ENCODE peak calls at places on chromosomes 11 and 22, in four cellular contexts. G is GM13976, P is COR-L47, W is pancreas. L is an unnamed sample.

GRCh38 chr11:64874841-64875240 is 3.6 kb downstream of the EHD1 start:
- DNase-seq in G (no peak), P (no peak), W (no peak), L (no peak)

GRCh38 chr22:49853981-49854791 is 542 bp downstream of the ZBED4 start:
- DNase-seq in G (peak; percentile 60), P (no peak), W (peak; percentile 86), L (peak; percentile 29)

GRCh38 chr22:22038178-22038880 is 55.7 kb upstream of the TOP3B start:
- DNase-seq in G (no peak), P (no peak), W (no peak), L (no peak)

GRCh38 chr11:60265373-60266214 is 14.9 kb upstream of the MS4A4A start:
- DNase-seq in G (peak; percentile 29), P (peak; percentile 11), W (no peak), L (peak; percentile 47)

GRCh38 chr11:78742430-78742829 is 167.8 kb upstream of the NARS2 start:
- DNase-seq in G (no peak), P (peak; percentile 39), W (peak; percentile 89), L (peak; percentile 54)

GRCh38 chr11:48063424-48063978 is 83.1 kb downstream of the PTPRJ start:
- DNase-seq in G (peak; percentile 32), P (no peak), W (no peak), L (peak; percentile 29)

GRCh38 chr11:117875397-117876048 is 935 bp downstream of the FXYD6 start:
- DNase-seq in G (no peak), P (peak; percentile 80), W (no peak), L (no peak)

GRCh38 chr11:128669491-128669890 is 24.4 kb upstream of the FLI1 start:
- DNase-seq in G (no peak), P (no peak), W (no peak), L (peak; percentile 58)

GRCh38 chr11:47466701-47467250 is 17.8 kb upstream of the RAPSN start:
- DNase-seq in G (no peak), P (peak; percentile 95), W (peak; percentile 87), L (no peak)

GRCh38 chr11:130399196-130399595 is 29.2 kb downstream of the ADAMTS8 start:
- DNase-seq in G (no peak), P (no peak), W (no peak), L (no peak)

GRCh38 chr11:13465909-13466371 is 2.9 kb upstream of the BTBD10 start:
- DNase-seq in G (no peak), P (peak; percentile 37), W (no peak), L (no peak)

GRCh38 chr22:19196841-19197612 is 18.5 kb upstream of the SLC25A1 start:
- DNase-seq in G (no peak), P (no peak), W (no peak), L (no peak)

GRCh38 chr11:134164490-134165370 is 59.0 kb downstream of the NCAPD3 start:
- DNase-seq in G (no peak), P (no peak), W (no peak), L (no peak)

GRCh38 chr11:72069787-72070251 is 10.5 kb downstream of the NUMA1 start:
- DNase-seq in G (no peak), P (no peak), W (peak; percentile 79), L (peak; percentile 74)

GRCh38 chr11:124863137-124863825 is 2.0 kb upstream of the ROBO3 start:
- DNase-seq in G (no peak), P (no peak), W (no peak), L (no peak)

GRCh38 chr22:39839917-39840510 is 53.5 kb downstream of the ENTHD1 start:
- DNase-seq in G (peak; percentile 28), P (no peak), W (no peak), L (no peak)

GRCh38 chr22:20283674-20284066 is 15.6 kb upstream of the RTN4R start:
- DNase-seq in G (no peak), P (peak; percentile 69), W (no peak), L (no peak)

GRCh38 chr11:61004037-61004641 is 32.7 kb downstream of the CD6 start:
- DNase-seq in G (no peak), P (peak; percentile 62), W (no peak), L (no peak)

GRCh38 chr11:124586247-124586860 is 16.6 kb downstream of the OR8A1 start:
- DNase-seq in G (peak; percentile 38), P (peak; percentile 36), W (no peak), L (peak; percentile 37)

GRCh38 chr11:57567210-57567511 is 311 bp downstream of the UBE2L6 start:
- DNase-seq in G (peak; percentile 48), P (no peak), W (no peak), L (peak; percentile 16)

GRCh38 chr11:19995131-19995530 is 165.1 kb downstream of the DBX1 start:
- DNase-seq in G (no peak), P (no peak), W (no peak), L (peak; percentile 91)

GRCh38 chr11:1756791-1757771 is 6.6 kb downstream of the CTSD start:
- DNase-seq in G (no peak), P (no peak), W (peak; percentile 75), L (no peak)

GRCh38 chr11:7793233-7793632 is 3.5 kb downstream of the OR5P2 start:
- DNase-seq in G (no peak), P (no peak), W (no peak), L (no peak)

GRCh38 chr11:24679686-24680318 is 182.9 kb downstream of the LUZP2 start:
- DNase-seq in G (no peak), P (no peak), W (no peak), L (no peak)

GRCh38 chr11:82080160-82080559 is 653.5 kb downstream of the FAM181B start:
- DNase-seq in G (no peak), P (no peak), W (no peak), L (no peak)